ENCODE peak calls at places on chromosomes 16 and 17, in six cellular contexts. D is B cell, Y is NB4, B is left ventricle myocardium inferior, L is upper lobe of right lung, O is GM13977. P is an unnamed sample.

GRCh38 chr16:23064642-23065041 is 84.6 kb downstream of the USP31 start:
- DNase-seq in L (no peak), B (no peak), D (no peak), O (no peak), Y (peak), P (no peak)

GRCh38 chr16:27107185-27107592 is 40.5 kb downstream of the C16orf82 start:
- DNase-seq in D (no peak), O (no peak), L (no peak), Y (peak), B (no peak), P (no peak)

GRCh38 chr17:76252040-76252954 is 12.0 kb upstream of the RNF157 start:
- DNase-seq in Y (peak), L (peak), D (peak), B (no peak), O (no peak), P (peak)

GRCh38 chr17:383771-384621 is 31.4 kb upstream of the RPH3AL start:
- DNase-seq in O (no peak), B (no peak), Y (no peak), D (no peak), L (no peak), P (no peak)

GRCh38 chr17:77127735-77128361 is 12.9 kb upstream of the SEC14L1 start:
- DNase-seq in B (peak), Y (no peak), D (no peak), L (peak), O (no peak), P (peak)

GRCh38 chr16:70331588-70332358 is 14.9 kb upstream of the DDX19A start:
- DNase-seq in O (no peak), D (no peak), Y (no peak), B (no peak), L (no peak), P (no peak)

GRCh38 chr16:53821487-53821886 is 117.5 kb downstream of the FTO start:
- DNase-seq in Y (no peak), B (no peak), O (no peak), L (no peak), D (no peak), P (no peak)

GRCh38 chr16:19008245-19008644 is 24.5 kb downstream of the TMC7 start:
- DNase-seq in D (no peak), L (no peak), Y (no peak), O (no peak), B (no peak), P (peak)

GRCh38 chr16:81493755-81494433 is 49.3 kb downstream of the CMIP start:
- DNase-seq in L (no peak), D (no peak), Y (peak), B (no peak), O (no peak), P (peak)

GRCh38 chr16:69253796-69254426 is 57.2 kb upstream of the VPS4A start:
- DNase-seq in O (no peak), L (no peak), D (no peak), B (no peak), Y (no peak), P (no peak)

GRCh38 chr17:2796164-2797140 is at the start of gene RAP1GAP2:
- DNase-seq in O (no peak), B (peak), D (peak), Y (peak), L (peak), P (no peak)

GRCh38 chr17:9729034-9729650 is 62.2 kb downstream of the DHRS7C start:
- DNase-seq in O (peak), L (no peak), B (no peak), Y (peak), D (peak), P (peak)

GRCh38 chr17:41001795-41002194 is 2.1 kb upstream of the KRTAP3-2 start:
- DNase-seq in B (no peak), O (no peak), D (no peak), L (no peak), Y (no peak), P (no peak)

GRCh38 chr16:75092777-75093176 is 23.8 kb downstream of the LDHD start:
- DNase-seq in D (no peak), L (no peak), O (no peak), Y (no peak), B (no peak), P (no peak)

GRCh38 chr16:51056331-51056730 is 94.7 kb downstream of the SALL1 start:
- DNase-seq in B (no peak), Y (peak), O (no peak), L (no peak), D (no peak), P (no peak)

GRCh38 chr17:15264542-15264941 is 584 bp downstream of the PMP22 start:
- DNase-seq in Y (no peak), B (peak), L (peak), O (no peak), D (no peak), P (no peak)

GRCh38 chr16:50683689-50684374 is 2.7 kb upstream of the SNX20 start:
- DNase-seq in Y (peak), L (no peak), O (peak), D (peak), B (no peak), P (no peak)

GRCh38 chr17:41559548-41559947 is 12.3 kb downstream of the KRT9 start:
- DNase-seq in D (no peak), B (no peak), Y (no peak), O (no peak), L (no peak), P (peak)

GRCh38 chr17:8857919-8858318 is 9.6 kb downstream of the PIK3R6 start:
- DNase-seq in B (peak), O (no peak), Y (peak), D (no peak), L (no peak), P (no peak)

GRCh38 chr16:4512473-4512872 is 26.1 kb downstream of the CDIP1 start:
- DNase-seq in O (no peak), B (no peak), Y (no peak), L (no peak), D (no peak), P (no peak)

GRCh38 chr17:74271281-74271680 is 2.8 kb upstream of the DNAI2 start:
- DNase-seq in L (no peak), O (no peak), B (no peak), Y (no peak), D (no peak), P (no peak)

GRCh38 chr16:55370762-55371482 is 46.9 kb downstream of the IRX6 start:
- DNase-seq in L (peak), O (peak), D (no peak), Y (peak), B (peak), P (no peak)

GRCh38 chr16:22117666-22118065 is 25.3 kb downstream of the VWA3A start:
- DNase-seq in O (no peak), Y (no peak), L (no peak), B (no peak), D (no peak), P (no peak)

GRCh38 chr17:83002118-83002805 is 77.1 kb upstream of the METRNL start:
- DNase-seq in B (no peak), Y (no peak), O (no peak), L (peak), D (peak), P (no peak)

GRCh38 chr16:58462997-58463891 is 36.7 kb upstream of the NDRG4 start:
- DNase-seq in D (peak), L (no peak), Y (peak), O (peak), B (peak), P (no peak)

GRCh38 chr16:58464047-58464915 is 35.7 kb upstream of the NDRG4 start:
- DNase-seq in L (no peak), O (peak), D (peak), Y (no peak), B (peak), P (no peak)

GRCh38 chr16:58465817-58466216 is 34.1 kb upstream of the NDRG4 start:
- DNase-seq in Y (no peak), L (no peak), O (no peak), D (no peak), B (no peak), P (no peak)

GRCh38 chr16:58466396-58466795 is 33.5 kb upstream of the NDRG4 start:
- DNase-seq in B (no peak), Y (no peak), O (no peak), L (no peak), D (no peak), P (no peak)

DNA sequence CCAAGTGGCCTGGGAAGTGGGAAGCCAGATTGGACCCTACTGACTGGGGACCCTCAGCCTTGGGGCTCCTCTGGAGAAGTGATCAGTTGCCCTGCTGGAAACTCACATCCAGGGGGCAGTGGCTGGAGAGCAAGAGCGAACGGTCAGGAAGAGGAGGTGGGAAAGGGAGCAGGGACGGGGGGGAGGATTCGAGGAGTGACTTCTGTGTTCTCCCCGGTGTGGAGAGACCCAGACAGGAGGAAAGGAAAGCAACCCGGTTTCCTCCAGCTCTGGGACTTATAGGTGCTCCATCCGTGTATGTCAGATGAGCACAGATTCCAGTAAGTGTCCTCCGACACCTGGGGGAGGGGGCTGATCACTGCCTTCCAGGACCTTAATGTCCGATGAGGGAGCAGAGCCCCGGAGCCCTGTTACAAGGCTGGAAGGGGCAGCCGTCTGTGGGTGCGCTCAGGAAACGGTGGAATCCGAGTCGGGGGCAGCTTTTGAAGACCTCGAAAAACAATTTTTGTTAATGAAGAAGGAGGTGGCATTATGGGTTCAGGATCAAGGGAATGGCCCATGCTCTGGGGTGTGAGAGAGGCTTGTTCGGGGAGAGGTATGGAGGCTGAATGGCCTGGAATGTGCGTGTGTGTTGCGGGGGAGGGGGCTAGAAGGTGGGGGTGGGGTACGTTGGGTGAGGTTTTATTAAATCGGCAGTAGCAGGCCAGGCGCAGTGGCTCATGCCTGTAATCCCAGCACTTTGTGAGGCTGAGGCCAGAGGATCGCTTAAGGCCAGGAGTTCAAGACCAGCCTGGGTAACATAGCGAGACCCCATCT is 34.8 kb upstream of the NDRG4 start:
- DNase-seq in Y (no peak), L (no peak), O (peak), B (no peak), D (no peak), P (no peak)
- TF ChIP-seq CTCF in Y (no peak), L (peak), O (no peak), B (peak), D (no peak), P (no peak)

DNA sequence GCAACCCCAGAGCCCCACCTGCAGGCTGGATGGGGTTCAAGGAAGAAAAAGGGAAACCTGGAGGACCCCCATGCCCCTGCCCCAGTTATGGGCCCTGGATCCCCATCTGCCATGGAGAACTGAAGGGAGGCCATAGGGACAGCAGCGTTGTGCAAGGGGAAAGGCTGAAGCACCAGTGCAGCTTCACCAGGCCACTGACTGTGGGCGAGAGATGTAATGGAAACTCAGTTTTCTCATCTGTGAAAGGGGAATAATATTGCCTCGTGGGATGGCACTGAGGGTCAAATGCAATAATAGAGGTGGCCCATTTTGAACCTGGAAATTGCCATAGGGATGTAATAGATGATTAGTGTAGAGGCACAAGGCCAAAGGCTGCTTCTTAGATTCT is 9.9 kb upstream of the TSPOAP1 start:
- DNase-seq in Y (no peak), O (no peak), D (no peak), L (no peak), B (no peak), P (no peak)
- TF ChIP-seq CTCF in Y (peak), O (peak), D (peak), L (no peak), B (no peak), P (no peak)

GRCh38 chr17:37417852-37418251 is 11.2 kb downstream of the TADA2A start:
- DNase-seq in L (no peak), B (no peak), D (no peak), Y (no peak), O (no peak), P (no peak)

GRCh38 chr17:37410357-37410756 is 3.7 kb downstream of the TADA2A start:
- DNase-seq in Y (no peak), D (no peak), B (no peak), O (no peak), L (no peak), P (no peak)

DNA sequence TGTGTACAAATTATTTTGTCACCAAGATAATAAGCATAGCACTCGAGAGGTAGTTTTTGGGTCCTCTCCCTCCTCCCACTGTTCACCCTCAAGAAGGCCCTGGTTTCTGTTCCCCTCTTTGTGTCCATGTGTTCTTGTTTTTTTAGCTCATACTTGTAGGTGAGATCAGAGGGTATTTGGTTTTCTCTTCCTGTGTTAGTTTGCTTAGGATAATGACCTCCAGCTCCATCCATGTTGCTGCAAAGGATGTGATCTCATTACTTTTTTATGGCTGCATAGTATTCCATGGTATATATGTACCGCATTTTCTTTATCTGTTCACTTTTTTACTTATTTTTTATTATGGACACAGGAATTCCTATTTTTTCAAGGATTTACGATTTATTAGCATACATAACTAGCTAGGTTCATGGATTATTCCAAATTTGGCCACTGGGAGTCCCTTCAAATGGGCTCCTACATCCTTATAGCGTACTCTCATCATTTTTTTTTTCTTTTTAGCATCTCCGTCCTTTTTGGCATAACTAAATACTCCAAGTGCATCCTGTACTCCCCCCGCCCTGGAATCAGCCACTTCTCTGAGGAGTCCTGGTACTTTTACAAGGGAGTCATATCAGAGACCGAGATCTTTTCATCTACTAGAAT is 7.3 kb downstream of the TADA2A start:
- DNase-seq in O (no peak), B (no peak), Y (no peak), D (no peak), L (no peak), P (no peak)
- TF ChIP-seq CTCF in O (no peak), B (no peak), Y (no peak), D (no peak), L (peak), P (peak)

DNA sequence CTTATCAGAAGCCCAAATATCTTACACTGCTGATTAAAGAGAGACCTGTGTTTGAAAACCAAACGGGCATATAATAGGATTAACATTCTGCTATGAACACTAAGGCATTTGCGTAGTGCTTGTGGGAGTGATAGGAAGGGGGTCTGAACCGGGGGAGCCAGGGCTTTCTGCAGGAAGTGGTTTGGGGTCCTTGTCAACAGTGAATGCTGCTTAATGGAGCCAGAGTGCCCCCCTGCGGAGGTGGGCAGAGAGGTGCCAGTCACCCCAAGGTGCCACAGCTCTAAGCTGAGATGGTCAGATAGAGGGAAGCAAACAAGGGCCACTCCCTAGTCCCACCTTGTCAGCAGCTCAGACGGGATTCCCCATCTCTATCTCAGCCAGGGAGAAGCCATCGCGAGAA is 17.6 kb downstream of the NAA60 start:
- DNase-seq in D (no peak), Y (peak), L (no peak), B (no peak), O (no peak), P (no peak)
- TF ChIP-seq CTCF in D (no peak), Y (no peak), L (no peak), B (no peak), O (peak), P (no peak)

DNA sequence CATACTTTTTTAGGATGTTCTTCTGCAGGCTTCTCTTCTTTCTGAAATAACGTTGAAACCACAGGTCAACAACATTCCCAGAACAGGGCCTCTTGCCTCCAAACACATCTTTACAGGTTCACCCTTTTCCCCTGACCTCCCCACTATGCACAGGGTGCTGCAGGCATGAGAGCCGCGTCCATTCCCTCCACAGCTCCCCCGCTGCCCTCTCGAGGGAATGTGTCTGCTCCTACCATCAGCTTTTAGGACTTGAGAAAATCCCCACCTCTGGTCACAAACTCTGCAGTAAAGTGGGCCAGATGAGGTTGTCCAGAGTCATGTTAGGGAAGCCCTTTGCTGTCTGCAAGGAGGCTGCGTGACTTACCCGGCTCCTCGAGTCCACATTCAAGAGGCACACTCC is 30.5 kb downstream of the DUSP14 start:
- DNase-seq in Y (no peak), O (no peak), B (no peak), D (no peak), L (no peak), P (no peak)
- TF ChIP-seq CTCF in Y (no peak), O (no peak), B (no peak), D (no peak), L (no peak), P (no peak)

GRCh38 chr16:15493416-15494181 is 59.2 kb downstream of the BMERB1 start:
- DNase-seq in B (no peak), Y (no peak), L (no peak), D (no peak), O (no peak), P (no peak)

GRCh38 chr16:15492091-15492740 is 57.8 kb downstream of the BMERB1 start:
- DNase-seq in D (no peak), L (no peak), O (no peak), Y (peak), B (no peak), P (no peak)

GRCh38 chr16:15494231-15494630 is 59.8 kb downstream of the BMERB1 start:
- DNase-seq in L (no peak), B (no peak), Y (no peak), O (no peak), D (no peak), P (no peak)

GRCh38 chr16:15498427-15499175 is 64.2 kb downstream of the BMERB1 start:
- DNase-seq in Y (no peak), O (no peak), L (no peak), D (no peak), B (no peak), P (peak)

GRCh38 chr16:15495898-15496297 is 61.5 kb downstream of the BMERB1 start:
- DNase-seq in L (no peak), Y (no peak), O (no peak), D (no peak), B (no peak), P (no peak)
- TF ChIP-seq CTCF in L (no peak), Y (no peak), O (no peak), D (no peak), B (no peak), P (no peak)

GRCh38 chr16:89455178-89455577 is 35.2 kb downstream of the ANKRD11 start:
- DNase-seq in Y (peak), L (no peak), D (peak), B (no peak), O (no peak), P (no peak)

GRCh38 chr16:89452241-89452640 is 38.1 kb downstream of the ANKRD11 start:
- DNase-seq in O (no peak), L (no peak), D (no peak), Y (no peak), B (no peak), P (no peak)

GRCh38 chr16:89455692-89456091 is 34.7 kb downstream of the ANKRD11 start:
- DNase-seq in L (no peak), Y (no peak), O (no peak), D (no peak), B (no peak), P (no peak)

GRCh38 chr16:89452925-89453324 is 37.4 kb downstream of the ANKRD11 start:
- DNase-seq in D (no peak), L (no peak), B (no peak), O (no peak), Y (no peak), P (no peak)

DNA sequence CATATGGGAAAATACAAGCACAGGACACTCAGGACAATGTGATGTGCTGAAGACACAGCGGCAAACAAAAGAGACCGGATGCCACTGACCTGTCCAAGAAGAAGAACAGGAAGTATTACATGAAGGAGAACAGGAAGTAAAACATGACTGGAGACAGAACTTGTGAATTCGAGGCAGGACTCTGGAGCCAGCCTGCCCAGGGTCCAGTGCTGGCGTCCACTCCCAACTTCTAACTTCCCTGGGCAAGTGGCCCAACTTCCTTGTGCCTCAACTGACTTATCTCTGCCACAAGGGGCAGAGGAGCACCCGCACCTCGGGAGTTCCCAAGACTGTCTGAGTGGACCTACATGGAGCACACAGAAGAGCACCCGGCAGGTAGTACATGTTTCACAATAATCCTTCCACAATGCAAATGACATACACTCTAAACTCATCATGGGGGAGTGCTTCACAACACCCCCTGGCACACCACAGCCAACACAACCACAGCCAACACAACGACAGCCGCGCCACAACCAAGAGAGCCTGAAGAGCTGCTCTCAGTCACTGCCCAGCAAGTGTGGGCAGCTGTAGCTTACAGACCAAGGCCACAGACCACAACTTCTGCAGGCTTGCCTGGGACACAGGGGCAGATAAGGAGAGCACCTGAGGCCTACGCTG is 36.6 kb downstream of the ANKRD11 start:
- DNase-seq in B (peak), O (no peak), L (no peak), Y (peak), D (no peak), P (peak)
- TF ChIP-seq CTCF in B (peak), O (peak), L (peak), Y (peak), D (no peak), P (peak)

P was measured in MCF 10A.